ENCODE peak calls at places on chromosome 17, in ten cellular contexts. One of them, this sample, is unnamed. For H3K36me3 and H3K4me1, the result is how much of the 10 kb centered on the place peaks cover.

GRCh38 chr17:48546924-48547838 is 2.3 kb upstream of the HOXB2 start:
- DNase-seq in GM23248: peak
- DNase-seq in body of pancreas: no peak
- DNase-seq in stomach: no peak
- DNase-seq in astrocyte: no peak
- DNase-seq in fibroblast of lung: peak
- DNase-seq in esophagus squamous epithelium: no peak
- DNase-seq in ovary: no peak
- DNase-seq in neural progenitor cell: no peak
- DNase-seq in ascending aorta: no peak
- DNase-seq in this sample: no peak

GRCh38 chr17:82304826-82305726 is 12.3 kb downstream of the CD7 start:
- DNase-seq in GM23248: no peak
- DNase-seq in body of pancreas: no peak
- DNase-seq in stomach: no peak
- DNase-seq in astrocyte: no peak
- DNase-seq in fibroblast of lung: no peak
- DNase-seq in esophagus squamous epithelium: no peak
- DNase-seq in ovary: no peak
- DNase-seq in neural progenitor cell: no peak
- DNase-seq in ascending aorta: no peak
- DNase-seq in this sample: no peak

GRCh38 chr17:47192549-47192948 is 3.5 kb upstream of the CDC27 start:
- DNase-seq in GM23248: no peak
- DNase-seq in body of pancreas: no peak
- DNase-seq in stomach: no peak
- DNase-seq in astrocyte: peak
- DNase-seq in fibroblast of lung: no peak
- DNase-seq in esophagus squamous epithelium: no peak
- DNase-seq in ovary: no peak
- DNase-seq in neural progenitor cell: no peak
- DNase-seq in ascending aorta: no peak
- DNase-seq in this sample: no peak

GRCh38 chr17:81958633-81959342 is 2.2 kb downstream of the NOTUM start:
- DNase-seq in GM23248: no peak
- DNase-seq in body of pancreas: no peak
- DNase-seq in stomach: no peak
- DNase-seq in astrocyte: no peak
- DNase-seq in fibroblast of lung: no peak
- DNase-seq in esophagus squamous epithelium: no peak
- DNase-seq in ovary: no peak
- DNase-seq in neural progenitor cell: no peak
- DNase-seq in ascending aorta: no peak
- DNase-seq in this sample: no peak

GRCh38 chr17:39841202-39841601 is 22.9 kb downstream of the IKZF3 start:
- DNase-seq in GM23248: no peak
- DNase-seq in body of pancreas: no peak
- DNase-seq in stomach: no peak
- DNase-seq in astrocyte: no peak
- DNase-seq in fibroblast of lung: no peak
- DNase-seq in esophagus squamous epithelium: no peak
- DNase-seq in ovary: no peak
- DNase-seq in neural progenitor cell: no peak
- DNase-seq in ascending aorta: no peak
- DNase-seq in this sample: no peak

GRCh38 chr17:49963626-49964538 is 5.1 kb upstream of the DLX4 start:
- DNase-seq in GM23248: peak
- DNase-seq in body of pancreas: no peak
- DNase-seq in stomach: no peak
- DNase-seq in astrocyte: no peak
- DNase-seq in fibroblast of lung: peak
- DNase-seq in esophagus squamous epithelium: no peak
- DNase-seq in ovary: no peak
- DNase-seq in neural progenitor cell: peak
- DNase-seq in ascending aorta: no peak
- DNase-seq in this sample: no peak

GRCh38 chr17:40479754-40480480 is 21.5 kb downstream of the TNS4 start:
- DNase-seq in GM23248: no peak
- DNase-seq in body of pancreas: no peak
- DNase-seq in stomach: no peak
- DNase-seq in astrocyte: no peak
- DNase-seq in fibroblast of lung: no peak
- DNase-seq in esophagus squamous epithelium: no peak
- DNase-seq in ovary: no peak
- DNase-seq in neural progenitor cell: no peak
- DNase-seq in ascending aorta: no peak
- DNase-seq in this sample: no peak

GRCh38 chr17:40469805-40470675 is 26.8 kb downstream of the IGFBP4 start:
- DNase-seq in GM23248: no peak
- DNase-seq in body of pancreas: no peak
- DNase-seq in stomach: no peak
- DNase-seq in astrocyte: no peak
- DNase-seq in fibroblast of lung: no peak
- DNase-seq in esophagus squamous epithelium: no peak
- DNase-seq in ovary: no peak
- DNase-seq in neural progenitor cell: no peak
- DNase-seq in ascending aorta: no peak
- DNase-seq in this sample: no peak

GRCh38 chr17:76948726-76949342 is 80.6 kb downstream of the MGAT5B start:
- DNase-seq in GM23248: no peak
- DNase-seq in body of pancreas: no peak
- DNase-seq in stomach: no peak
- DNase-seq in astrocyte: no peak
- DNase-seq in fibroblast of lung: no peak
- DNase-seq in esophagus squamous epithelium: no peak
- DNase-seq in ovary: no peak
- DNase-seq in neural progenitor cell: no peak
- DNase-seq in ascending aorta: no peak
- DNase-seq in this sample: no peak

GRCh38 chr17:27339836-27340550 is 46.1 kb downstream of the WSB1 start:
- DNase-seq in GM23248: peak
- DNase-seq in body of pancreas: no peak
- DNase-seq in stomach: no peak
- DNase-seq in astrocyte: no peak
- DNase-seq in fibroblast of lung: no peak
- DNase-seq in esophagus squamous epithelium: no peak
- DNase-seq in ovary: no peak
- DNase-seq in neural progenitor cell: no peak
- DNase-seq in ascending aorta: no peak
- DNase-seq in this sample: no peak

GRCh38 chr17:52159159-52159809 is 770 bp upstream of the CA10 start:
- DNase-seq in GM23248: no peak
- DNase-seq in body of pancreas: no peak
- DNase-seq in stomach: no peak
- DNase-seq in astrocyte: no peak
- DNase-seq in fibroblast of lung: no peak
- DNase-seq in esophagus squamous epithelium: no peak
- DNase-seq in ovary: no peak
- DNase-seq in neural progenitor cell: no peak
- DNase-seq in ascending aorta: no peak
- DNase-seq in this sample: no peak

DNA sequence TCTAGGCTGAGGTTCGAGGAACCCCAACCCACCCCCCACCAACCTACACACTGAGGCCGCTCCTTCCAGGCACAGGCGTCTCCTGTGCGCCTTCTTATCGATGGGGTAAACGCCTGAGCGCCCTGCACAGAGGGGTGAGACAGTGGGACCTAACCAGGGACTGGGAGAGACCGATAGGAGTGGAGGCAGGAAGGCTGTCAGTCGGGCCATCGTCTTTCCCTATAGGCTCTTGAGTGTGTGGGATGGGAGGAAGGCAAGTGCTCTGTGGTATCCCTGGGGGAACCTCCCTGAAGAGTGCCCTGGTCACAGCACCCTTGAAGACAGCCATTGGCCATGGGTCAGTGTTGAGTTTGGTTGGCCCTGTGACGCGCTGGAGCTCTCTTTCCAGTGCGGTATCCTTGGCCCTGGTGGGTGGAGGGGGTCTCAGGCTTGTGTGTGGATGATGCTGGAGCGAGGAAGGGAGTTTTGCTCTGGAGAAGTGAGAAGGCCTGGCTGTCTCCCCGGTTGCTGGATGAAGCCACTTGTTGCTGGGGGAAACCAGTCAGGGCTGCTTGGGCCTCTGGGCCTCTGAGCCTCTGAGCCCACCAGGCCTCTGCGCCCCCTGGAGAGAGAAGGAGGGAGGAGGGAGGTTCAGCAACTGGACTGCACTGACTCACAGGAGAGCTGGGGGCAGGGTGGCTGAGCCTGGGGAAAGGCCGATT is 1.7 kb downstream of the GPRC5C start:
- DNase-seq in GM23248: no peak
- DNase-seq in body of pancreas: no peak
- DNase-seq in stomach: peak
- DNase-seq in astrocyte: no peak
- DNase-seq in fibroblast of lung: no peak
- DNase-seq in esophagus squamous epithelium: no peak
- DNase-seq in ovary: peak
- DNase-seq in neural progenitor cell: peak
- DNase-seq in ascending aorta: peak
- DNase-seq in this sample: no peak
- H3K4me3 ChIP-seq in GM23248: no peak
- H3K4me3 ChIP-seq in body of pancreas: peak
- H3K4me3 ChIP-seq in stomach: peak
- H3K4me3 ChIP-seq in astrocyte: no peak
- H3K4me3 ChIP-seq in fibroblast of lung: no peak
- H3K4me3 ChIP-seq in esophagus squamous epithelium: peak
- H3K4me3 ChIP-seq in ovary: peak
- H3K4me3 ChIP-seq in neural progenitor cell: peak
- H3K4me3 ChIP-seq in ascending aorta: peak
- H3K4me3 ChIP-seq in this sample: peak

GRCh38 chr17:18191967-18192366 is 8.3 kb downstream of the ALKBH5 start:
- DNase-seq in GM23248: peak
- DNase-seq in body of pancreas: no peak
- DNase-seq in stomach: no peak
- DNase-seq in astrocyte: no peak
- DNase-seq in fibroblast of lung: no peak
- DNase-seq in esophagus squamous epithelium: no peak
- DNase-seq in ovary: no peak
- DNase-seq in neural progenitor cell: no peak
- DNase-seq in ascending aorta: no peak
- DNase-seq in this sample: no peak
- H3K36me3 ChIP-seq in GM23248: under half
- H3K36me3 ChIP-seq in body of pancreas: under half
- H3K36me3 ChIP-seq in stomach: under half
- H3K36me3 ChIP-seq in astrocyte: under half
- H3K36me3 ChIP-seq in fibroblast of lung: under half
- H3K36me3 ChIP-seq in esophagus squamous epithelium: under half
- H3K36me3 ChIP-seq in ovary: under half
- H3K36me3 ChIP-seq in neural progenitor cell: under half
- H3K36me3 ChIP-seq in ascending aorta: under half
- H3K36me3 ChIP-seq in this sample: under half

DNA sequence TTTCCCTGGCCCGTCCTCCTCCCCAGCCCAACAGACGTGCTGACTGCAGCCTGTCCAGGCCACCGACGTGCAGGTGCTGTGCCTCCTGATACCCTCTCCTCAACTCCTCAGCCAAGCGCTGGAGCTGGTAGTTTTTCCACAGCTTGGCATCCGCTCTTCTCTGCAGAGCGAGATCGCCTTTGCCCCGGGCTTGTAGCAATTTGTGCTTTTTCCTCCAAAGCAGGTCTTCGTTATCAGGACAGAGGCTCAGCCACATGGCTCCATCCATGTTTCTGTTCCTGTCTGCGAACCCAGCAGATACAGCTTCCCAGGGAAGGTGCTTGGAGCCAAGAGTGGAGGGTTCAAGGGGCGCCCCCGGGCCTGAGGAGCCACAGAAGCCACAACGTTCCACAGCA is 10.9 kb downstream of the CEP295NL start:
- DNase-seq in GM23248: no peak
- DNase-seq in body of pancreas: no peak
- DNase-seq in stomach: no peak
- DNase-seq in astrocyte: no peak
- DNase-seq in fibroblast of lung: no peak
- DNase-seq in esophagus squamous epithelium: no peak
- DNase-seq in ovary: no peak
- DNase-seq in neural progenitor cell: no peak
- DNase-seq in ascending aorta: no peak
- DNase-seq in this sample: no peak
- H3K4me1 ChIP-seq in GM23248: under half
- H3K4me1 ChIP-seq in body of pancreas: under half
- H3K4me1 ChIP-seq in stomach: under half
- H3K4me1 ChIP-seq in astrocyte: under half
- H3K4me1 ChIP-seq in fibroblast of lung: under half
- H3K4me1 ChIP-seq in esophagus squamous epithelium: half or more
- H3K4me1 ChIP-seq in ovary: under half
- H3K4me1 ChIP-seq in neural progenitor cell: under half
- H3K4me1 ChIP-seq in ascending aorta: under half
- H3K4me1 ChIP-seq in this sample: under half

DNA sequence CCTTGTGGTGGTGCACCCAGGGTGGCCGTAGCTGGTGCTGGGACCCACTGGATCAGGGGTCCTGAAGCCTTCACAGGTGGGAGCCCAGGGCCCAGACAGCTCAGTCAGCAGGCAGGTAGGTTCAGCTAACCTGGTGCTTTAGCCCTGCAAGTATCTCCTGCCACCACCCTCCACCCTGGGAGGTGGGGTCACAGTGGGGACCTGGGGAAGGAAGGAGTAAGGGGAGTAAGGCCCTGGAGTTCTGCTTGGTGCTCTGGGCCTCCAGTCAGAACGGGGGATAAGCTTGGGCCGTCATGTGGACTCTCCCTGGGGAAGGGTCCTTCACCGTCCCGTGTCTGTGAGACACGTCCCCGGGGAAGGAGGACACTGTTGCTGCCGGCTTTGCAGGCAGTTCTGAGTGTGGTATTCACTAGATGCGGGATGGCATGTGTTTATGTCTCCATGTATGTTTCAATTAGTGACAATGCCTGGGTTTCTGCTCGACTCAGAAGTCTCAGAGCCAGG is 20.7 kb downstream of the SGSM2 start:
- DNase-seq in GM23248: no peak
- DNase-seq in body of pancreas: no peak
- DNase-seq in stomach: no peak
- DNase-seq in astrocyte: no peak
- DNase-seq in fibroblast of lung: no peak
- DNase-seq in esophagus squamous epithelium: no peak
- DNase-seq in ovary: no peak
- DNase-seq in neural progenitor cell: no peak
- DNase-seq in ascending aorta: no peak
- DNase-seq in this sample: no peak
- H3K4me3 ChIP-seq in GM23248: no peak
- H3K4me3 ChIP-seq in body of pancreas: no peak
- H3K4me3 ChIP-seq in stomach: no peak
- H3K4me3 ChIP-seq in astrocyte: no peak
- H3K4me3 ChIP-seq in fibroblast of lung: no peak
- H3K4me3 ChIP-seq in esophagus squamous epithelium: no peak
- H3K4me3 ChIP-seq in ovary: no peak
- H3K4me3 ChIP-seq in neural progenitor cell: no peak
- H3K4me3 ChIP-seq in ascending aorta: no peak
- H3K4me3 ChIP-seq in this sample: no peak